ENCODE peak calls at places on chromosomes 5 and 9, in ten cellular contexts. One of them, this sample, is unnamed.

GRCh38 chr5:67142816-67143215 is 53.8 kb downstream of the CD180 start:
- DNase-seq in CD8-positive, alpha-beta T cell: no peak
- DNase-seq in body of pancreas: no peak
- DNase-seq in right lobe of liver: no peak
- DNase-seq in heart right ventricle: peak; percentile 17
- DNase-seq in heart left ventricle: peak; percentile 38
- DNase-seq in A549: no peak
- DNase-seq in psoas muscle: no peak
- DNase-seq in uterus: no peak
- DNase-seq in astrocyte: no peak
- DNase-seq in this sample: no peak

GRCh38 chr9:99222416-99223280 is 566 bp downstream of the SEC61B start:
- DNase-seq in CD8-positive, alpha-beta T cell: no peak
- DNase-seq in body of pancreas: no peak
- DNase-seq in right lobe of liver: no peak
- DNase-seq in heart right ventricle: no peak
- DNase-seq in heart left ventricle: no peak
- DNase-seq in A549: no peak
- DNase-seq in psoas muscle: no peak
- DNase-seq in uterus: no peak
- DNase-seq in astrocyte: peak; percentile 6
- DNase-seq in this sample: no peak

GRCh38 chr5:113612060-113612496 is 98.6 kb downstream of the YTHDC2 start:
- DNase-seq in CD8-positive, alpha-beta T cell: no peak
- DNase-seq in body of pancreas: no peak
- DNase-seq in right lobe of liver: no peak
- DNase-seq in heart right ventricle: no peak
- DNase-seq in heart left ventricle: no peak
- DNase-seq in A549: peak; percentile 41
- DNase-seq in psoas muscle: no peak
- DNase-seq in uterus: no peak
- DNase-seq in astrocyte: peak; percentile 30
- DNase-seq in this sample: peak; percentile 6

GRCh38 chr9:93659837-93660177 is 83.4 kb downstream of the PHF2 start:
- DNase-seq in CD8-positive, alpha-beta T cell: no peak
- DNase-seq in body of pancreas: no peak
- DNase-seq in right lobe of liver: peak; percentile 25
- DNase-seq in heart right ventricle: peak; percentile 3
- DNase-seq in heart left ventricle: no peak
- DNase-seq in A549: no peak
- DNase-seq in psoas muscle: peak; percentile 7
- DNase-seq in uterus: no peak
- DNase-seq in astrocyte: no peak
- DNase-seq in this sample: no peak

GRCh38 chr5:176741566-176742211 is 68.7 kb upstream of the UNC5A start:
- DNase-seq in CD8-positive, alpha-beta T cell: no peak
- DNase-seq in body of pancreas: no peak
- DNase-seq in right lobe of liver: peak; percentile 18
- DNase-seq in heart right ventricle: no peak
- DNase-seq in heart left ventricle: no peak
- DNase-seq in A549: no peak
- DNase-seq in psoas muscle: no peak
- DNase-seq in uterus: no peak
- DNase-seq in astrocyte: no peak
- DNase-seq in this sample: no peak

GRCh38 chr5:172778223-172778814 is 7.3 kb upstream of the DUSP1 start:
- DNase-seq in CD8-positive, alpha-beta T cell: no peak
- DNase-seq in body of pancreas: peak; percentile 76
- DNase-seq in right lobe of liver: peak; percentile 93
- DNase-seq in heart right ventricle: no peak
- DNase-seq in heart left ventricle: peak; percentile 23
- DNase-seq in A549: no peak
- DNase-seq in psoas muscle: peak; percentile 57
- DNase-seq in uterus: peak; percentile 57
- DNase-seq in astrocyte: peak; percentile 89
- DNase-seq in this sample: no peak

GRCh38 chr5:127942246-127943060 is 141.1 kb upstream of the SLC12A2 start:
- DNase-seq in CD8-positive, alpha-beta T cell: no peak
- DNase-seq in body of pancreas: no peak
- DNase-seq in right lobe of liver: no peak
- DNase-seq in heart right ventricle: no peak
- DNase-seq in heart left ventricle: no peak
- DNase-seq in A549: no peak
- DNase-seq in psoas muscle: no peak
- DNase-seq in uterus: no peak
- DNase-seq in astrocyte: peak; percentile 35
- DNase-seq in this sample: no peak

GRCh38 chr5:144697847-144698262 is 527.2 kb downstream of the KCTD16 start:
- DNase-seq in CD8-positive, alpha-beta T cell: no peak
- DNase-seq in body of pancreas: no peak
- DNase-seq in right lobe of liver: no peak
- DNase-seq in heart right ventricle: no peak
- DNase-seq in heart left ventricle: no peak
- DNase-seq in A549: no peak
- DNase-seq in psoas muscle: no peak
- DNase-seq in uterus: no peak
- DNase-seq in astrocyte: peak; percentile 98
- DNase-seq in this sample: peak; percentile 85

GRCh38 chr5:138463335-138464017 is 1.8 kb upstream of the EGR1 start:
- DNase-seq in CD8-positive, alpha-beta T cell: no peak
- DNase-seq in body of pancreas: peak; percentile 28
- DNase-seq in right lobe of liver: no peak
- DNase-seq in heart right ventricle: no peak
- DNase-seq in heart left ventricle: no peak
- DNase-seq in A549: no peak
- DNase-seq in psoas muscle: no peak
- DNase-seq in uterus: peak; percentile 48
- DNase-seq in astrocyte: no peak
- DNase-seq in this sample: no peak

DNA sequence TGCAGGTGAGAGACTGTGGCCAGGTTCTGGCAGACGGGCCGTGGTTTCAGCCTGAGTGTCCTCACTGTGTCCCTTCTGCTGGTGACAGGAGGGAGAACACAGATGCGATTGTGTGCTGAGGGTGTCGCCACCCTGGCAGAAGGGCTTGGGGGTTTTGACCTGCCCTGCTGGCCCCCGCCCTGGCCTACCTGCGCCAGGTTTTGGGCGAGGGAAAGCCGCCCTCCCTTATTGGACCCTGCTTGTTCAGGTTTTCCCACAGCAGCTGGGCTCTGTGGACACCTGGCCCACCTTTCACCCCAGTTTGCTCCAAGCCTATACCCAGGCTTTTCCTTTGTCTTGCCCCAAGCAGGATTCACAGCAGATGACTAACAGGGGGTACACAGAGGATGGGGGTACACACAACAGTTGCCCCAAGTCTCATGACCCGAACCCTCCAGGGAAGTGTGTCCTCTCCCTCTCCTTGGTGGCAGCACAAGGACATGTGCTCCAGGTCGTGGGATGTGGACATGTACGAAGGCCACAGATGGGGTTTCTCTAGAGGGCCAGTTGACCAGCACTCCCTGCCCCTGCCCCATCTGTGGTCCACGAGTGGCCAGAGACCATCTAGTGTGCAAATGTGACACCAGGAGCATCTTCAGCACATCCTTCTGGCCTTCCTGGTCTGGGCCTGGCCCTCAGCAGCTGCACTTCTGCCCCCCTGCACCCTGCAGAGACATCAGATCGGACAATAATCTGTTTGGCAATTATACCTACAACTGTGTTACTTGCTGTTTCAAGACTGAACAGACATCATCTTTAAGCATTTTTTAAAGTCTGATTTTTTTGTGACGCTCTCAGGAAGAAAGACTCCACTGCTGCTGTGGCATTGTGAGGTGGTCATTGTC is 265.8 kb upstream of the IRX4 start:
- DNase-seq in CD8-positive, alpha-beta T cell: no peak
- DNase-seq in body of pancreas: no peak
- DNase-seq in right lobe of liver: no peak
- DNase-seq in heart right ventricle: no peak
- DNase-seq in heart left ventricle: no peak
- DNase-seq in A549: no peak
- DNase-seq in psoas muscle: no peak
- DNase-seq in uterus: no peak
- DNase-seq in astrocyte: no peak
- DNase-seq in this sample: no peak
- H3K4me3 ChIP-seq in CD8-positive, alpha-beta T cell: no peak overlapping the region
- H3K4me3 ChIP-seq in body of pancreas: no peak overlapping the region
- H3K4me3 ChIP-seq in right lobe of liver: no peak overlapping the region
- H3K4me3 ChIP-seq in heart right ventricle: no peak overlapping the region
- H3K4me3 ChIP-seq in heart left ventricle: no peak overlapping the region
- H3K4me3 ChIP-seq in A549: no peak overlapping the region
- H3K4me3 ChIP-seq in psoas muscle: no peak overlapping the region
- H3K4me3 ChIP-seq in uterus: no peak overlapping the region
- H3K4me3 ChIP-seq in astrocyte: no peak overlapping the region
- H3K4me3 ChIP-seq in this sample: no peak overlapping the region

GRCh38 chr9:92650296-92650695 is 19.6 kb downstream of the IPPK start:
- DNase-seq in CD8-positive, alpha-beta T cell: no peak
- DNase-seq in body of pancreas: no peak
- DNase-seq in right lobe of liver: peak; percentile 24
- DNase-seq in heart right ventricle: no peak
- DNase-seq in heart left ventricle: no peak
- DNase-seq in A549: no peak
- DNase-seq in psoas muscle: no peak
- DNase-seq in uterus: no peak
- DNase-seq in astrocyte: no peak
- DNase-seq in this sample: no peak
- H3K27ac ChIP-seq in CD8-positive, alpha-beta T cell: no peak overlapping the region
- H3K27ac ChIP-seq in body of pancreas: no peak overlapping the region
- H3K27ac ChIP-seq in right lobe of liver: no peak overlapping the region
- H3K27ac ChIP-seq in heart right ventricle: no peak overlapping the region
- H3K27ac ChIP-seq in heart left ventricle: peak overlapping the region; percentile 29
- H3K27ac ChIP-seq in A549: no peak overlapping the region
- H3K27ac ChIP-seq in psoas muscle: no peak overlapping the region
- H3K27ac ChIP-seq in uterus: peak overlapping the region; percentile 82
- H3K27ac ChIP-seq in astrocyte: no peak overlapping the region
- H3K27ac ChIP-seq in this sample: no peak overlapping the region

GRCh38 chr5:71454913-71455312 is 538 bp upstream of the BDP1 start:
- DNase-seq in CD8-positive, alpha-beta T cell: no peak
- DNase-seq in body of pancreas: no peak
- DNase-seq in right lobe of liver: no peak
- DNase-seq in heart right ventricle: no peak
- DNase-seq in heart left ventricle: no peak
- DNase-seq in A549: no peak
- DNase-seq in psoas muscle: no peak
- DNase-seq in uterus: no peak
- DNase-seq in astrocyte: no peak
- DNase-seq in this sample: no peak

GRCh38 chr5:71452876-71453275 is 2.6 kb upstream of the BDP1 start:
- DNase-seq in CD8-positive, alpha-beta T cell: no peak
- DNase-seq in body of pancreas: no peak
- DNase-seq in right lobe of liver: no peak
- DNase-seq in heart right ventricle: no peak
- DNase-seq in heart left ventricle: no peak
- DNase-seq in A549: no peak
- DNase-seq in psoas muscle: no peak
- DNase-seq in uterus: no peak
- DNase-seq in astrocyte: no peak
- DNase-seq in this sample: no peak

GRCh38 chr5:71456362-71456743 is 902 bp downstream of the BDP1 start:
- DNase-seq in CD8-positive, alpha-beta T cell: no peak
- DNase-seq in body of pancreas: no peak
- DNase-seq in right lobe of liver: no peak
- DNase-seq in heart right ventricle: no peak
- DNase-seq in heart left ventricle: no peak
- DNase-seq in A549: no peak
- DNase-seq in psoas muscle: no peak
- DNase-seq in uterus: no peak
- DNase-seq in astrocyte: no peak
- DNase-seq in this sample: no peak

GRCh38 chr5:71457106-71457505 is 1.7 kb downstream of the BDP1 start:
- DNase-seq in CD8-positive, alpha-beta T cell: no peak
- DNase-seq in body of pancreas: no peak
- DNase-seq in right lobe of liver: no peak
- DNase-seq in heart right ventricle: no peak
- DNase-seq in heart left ventricle: no peak
- DNase-seq in A549: no peak
- DNase-seq in psoas muscle: no peak
- DNase-seq in uterus: no peak
- DNase-seq in astrocyte: no peak
- DNase-seq in this sample: no peak

DNA sequence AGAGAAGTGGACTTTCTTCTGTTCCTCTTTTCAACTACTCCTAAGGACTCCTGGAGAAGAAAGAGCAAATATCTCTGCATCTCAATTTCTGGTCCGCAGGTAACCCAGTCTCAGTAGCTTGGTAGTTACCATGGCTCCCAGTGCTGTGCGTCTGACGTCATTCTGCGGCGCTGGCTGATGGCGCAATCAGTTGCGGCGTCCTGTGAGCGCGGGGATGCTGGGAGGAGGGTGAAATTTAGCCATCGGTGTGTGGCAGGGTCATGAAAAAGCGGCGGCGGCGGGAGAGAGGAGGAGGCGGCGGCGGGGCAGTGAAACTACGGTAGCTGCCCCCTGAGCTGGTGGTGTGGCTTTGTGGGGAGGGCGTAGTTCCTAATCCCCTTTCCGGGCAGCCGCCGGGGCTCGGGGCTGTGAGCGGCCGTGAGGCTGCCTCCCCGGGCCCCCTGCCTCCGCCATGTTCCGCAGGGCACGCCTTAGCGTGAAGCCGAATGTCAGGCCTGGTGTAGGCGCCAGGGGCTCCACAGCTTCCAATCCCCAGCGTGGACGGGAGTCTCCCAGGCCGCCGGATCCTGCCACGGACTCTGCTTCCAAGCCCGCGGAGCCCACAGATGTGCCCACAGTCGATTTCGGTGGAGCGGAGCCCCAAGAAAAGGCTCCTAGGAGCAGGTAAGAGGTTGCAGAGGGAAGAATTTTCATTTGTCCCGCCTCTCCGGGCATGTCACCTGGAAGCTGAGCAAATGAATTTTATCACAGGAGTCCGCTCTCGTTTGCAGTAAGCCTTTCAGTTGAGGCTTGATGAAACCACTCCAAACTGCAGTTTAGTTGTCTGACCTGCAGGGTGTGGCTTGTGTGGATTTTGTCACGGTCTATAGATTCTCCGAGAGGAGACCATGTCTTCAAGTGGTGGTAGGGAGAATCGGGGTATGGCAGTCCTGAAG is at the start of gene BDP1:
- DNase-seq in CD8-positive, alpha-beta T cell: peak; percentile 93
- DNase-seq in body of pancreas: peak; percentile 98
- DNase-seq in right lobe of liver: peak; percentile 98
- DNase-seq in heart right ventricle: peak; percentile 97
- DNase-seq in heart left ventricle: peak; percentile 97
- DNase-seq in A549: peak; percentile 91
- DNase-seq in psoas muscle: peak; percentile 96
- DNase-seq in uterus: peak; percentile 97
- DNase-seq in astrocyte: peak; percentile 86
- DNase-seq in this sample: peak; percentile 73
- TF ChIP-seq CTCF in CD8-positive, alpha-beta T cell: peak; percentile 48
- TF ChIP-seq CTCF in body of pancreas: no peak
- TF ChIP-seq CTCF in right lobe of liver: peak; percentile 14
- TF ChIP-seq CTCF in heart right ventricle: no peak
- TF ChIP-seq CTCF in heart left ventricle: no peak
- TF ChIP-seq CTCF in A549: peak; percentile 18
- TF ChIP-seq CTCF in psoas muscle: peak; percentile 32
- TF ChIP-seq CTCF in uterus: no peak
- TF ChIP-seq CTCF in astrocyte: peak; percentile 48
- TF ChIP-seq CTCF in this sample: no peak

DNA sequence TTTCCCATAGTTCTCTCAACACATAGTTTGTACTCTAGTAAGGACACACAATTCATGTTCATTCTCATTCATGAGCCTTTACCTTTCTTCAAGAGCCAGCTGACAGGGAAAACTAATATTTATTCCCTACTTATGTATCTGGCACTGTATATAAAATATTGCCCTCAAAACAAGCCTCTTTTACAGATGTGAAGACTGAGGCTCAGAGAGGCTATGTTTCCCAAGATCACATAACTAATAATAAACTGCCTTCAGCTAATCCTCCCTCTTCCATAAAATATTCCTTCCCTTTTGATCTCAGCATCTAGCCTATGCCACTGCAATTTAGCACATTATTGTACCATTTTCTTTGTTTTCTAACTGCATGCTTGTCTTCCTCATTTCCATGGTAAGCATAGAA is 18.2 kb downstream of the ALDOB start:
- DNase-seq in CD8-positive, alpha-beta T cell: no peak
- DNase-seq in body of pancreas: no peak
- DNase-seq in right lobe of liver: no peak
- DNase-seq in heart right ventricle: no peak
- DNase-seq in heart left ventricle: no peak
- DNase-seq in A549: no peak
- DNase-seq in psoas muscle: no peak
- DNase-seq in uterus: no peak
- DNase-seq in astrocyte: no peak
- DNase-seq in this sample: no peak
- H3K4me3 ChIP-seq in CD8-positive, alpha-beta T cell: no peak overlapping the region
- H3K4me3 ChIP-seq in body of pancreas: no peak overlapping the region
- H3K4me3 ChIP-seq in right lobe of liver: no peak overlapping the region
- H3K4me3 ChIP-seq in heart right ventricle: no peak overlapping the region
- H3K4me3 ChIP-seq in heart left ventricle: no peak overlapping the region
- H3K4me3 ChIP-seq in A549: no peak overlapping the region
- H3K4me3 ChIP-seq in psoas muscle: no peak overlapping the region
- H3K4me3 ChIP-seq in uterus: no peak overlapping the region
- H3K4me3 ChIP-seq in astrocyte: no peak overlapping the region
- H3K4me3 ChIP-seq in this sample: no peak overlapping the region